ENCODE peak calls at places on chromosomes 6 and 20, in seven cellular contexts. A is Peyer's patch, B is cardiac muscle cell, H is left ventricle myocardium inferior, K is GM12878, T is HCT116, J is IMR-90. P is an unnamed sample.

GRCh38 chr6:3033652-3034051 is 34.0 kb downstream of the NQO2 start:
- DNase-seq in A (no peak), B (no peak), H (no peak), K (no peak), T (no peak), J (no peak), P (no peak)

GRCh38 chr20:32828029-32828666 is 8.4 kb downstream of the MAPRE1 start:
- DNase-seq in A (no peak), B (no peak), H (no peak), K (no peak), T (no peak), J (peak), P (no peak)

GRCh38 chr6:106885659-106886058 is 88.9 kb downstream of the CD24 start:
- DNase-seq in A (no peak), B (no peak), H (no peak), K (no peak), T (no peak), J (no peak), P (no peak)

GRCh38 chr6:53300656-53301551 is 47.8 kb downstream of the ELOVL5 start:
- DNase-seq in A (no peak), B (peak), H (peak), K (no peak), T (no peak), J (no peak), P (no peak)

GRCh38 chr20:56979125-56979524 is 287.3 kb downstream of the BMP7 start:
- DNase-seq in A (no peak), B (no peak), H (no peak), K (no peak), T (no peak), J (no peak), P (no peak)

GRCh38 chr20:1122388-1123315 is 4.2 kb downstream of the PSMF1 start:
- DNase-seq in A (peak), B (no peak), H (peak), K (no peak), T (no peak), J (peak), P (no peak)

GRCh38 chr6:36852481-36853147 is 13.4 kb upstream of the CPNE5 start:
- DNase-seq in A (no peak), B (no peak), H (no peak), K (no peak), T (no peak), J (peak), P (no peak)

GRCh38 chr20:47063407-47063806 is 168.8 kb downstream of the EYA2 start:
- DNase-seq in A (peak), B (no peak), H (no peak), K (no peak), T (no peak), J (no peak), P (no peak)

GRCh38 chr6:166375013-166375412 is 7.7 kb downstream of the MPC1 start:
- DNase-seq in A (no peak), B (no peak), H (no peak), K (no peak), T (no peak), J (no peak), P (no peak)

GRCh38 chr6:147046131-147046530 is 158.1 kb upstream of the STXBP5 start:
- DNase-seq in A (no peak), B (no peak), H (no peak), K (no peak), T (no peak), J (peak), P (no peak)

GRCh38 chr20:58832442-58832841 is 18.3 kb downstream of the GNAS-AS1 start:
- DNase-seq in A (no peak), B (no peak), H (no peak), K (no peak), T (no peak), J (no peak), P (no peak)

GRCh38 chr20:46117704-46118467 is at the start of gene CD40:
- DNase-seq in A (peak), B (peak), H (peak), K (peak), T (peak), J (peak), P (no peak)

GRCh38 chr6:38495511-38495910 is 144.2 kb downstream of the BTBD9 start:
- DNase-seq in A (no peak), B (no peak), H (no peak), K (no peak), T (no peak), J (no peak), P (no peak)

GRCh38 chr6:7078856-7079255 is 28.9 kb upstream of the RREB1 start:
- DNase-seq in A (no peak), B (no peak), H (no peak), K (no peak), T (no peak), J (no peak), P (no peak)

GRCh38 chr6:170423814-170424633 is 117.5 kb downstream of the FAM120B start:
- DNase-seq in A (no peak), B (no peak), H (no peak), K (no peak), T (no peak), J (no peak), P (no peak)

GRCh38 chr6:156686429-156686939 is 90.7 kb upstream of the ARID1B start:
- DNase-seq in A (peak), B (peak), H (no peak), K (no peak), T (no peak), J (peak), P (no peak)

GRCh38 chr6:19342616-19343015 is 494.6 kb upstream of the ID4 start:
- DNase-seq in A (no peak), B (no peak), H (no peak), K (no peak), T (no peak), J (no peak), P (no peak)

GRCh38 chr20:16062661-16063591 is 510.3 kb downstream of the KIF16B start:
- DNase-seq in A (no peak), B (no peak), H (no peak), K (no peak), T (no peak), J (no peak), P (peak)

GRCh38 chr6:77458421-77458820 is 4.9 kb downstream of the HTR1B start:
- DNase-seq in A (no peak), B (no peak), H (no peak), K (no peak), T (no peak), J (no peak), P (no peak)

GRCh38 chr20:64109390-64109747 is 2.0 kb upstream of the NPBWR2 start:
- DNase-seq in A (peak), B (no peak), H (peak), K (no peak), T (no peak), J (no peak), P (no peak)

GRCh38 chr6:158337332-158337731 is 25.1 kb downstream of the TULP4 start:
- DNase-seq in A (no peak), B (no peak), H (no peak), K (no peak), T (no peak), J (no peak), P (no peak)

GRCh38 chr6:12577124-12577845 is 139.3 kb upstream of the PHACTR1 start:
- DNase-seq in A (no peak), B (peak), H (no peak), K (no peak), T (no peak), J (peak), P (no peak)

GRCh38 chr20:4006640-4007039 is 8.7 kb downstream of the RNF24 start:
- DNase-seq in A (no peak), B (no peak), H (peak), K (no peak), T (no peak), J (no peak), P (no peak)

GRCh38 chr20:10823585-10823984 is 149.8 kb upstream of the JAG1 start:
- DNase-seq in A (no peak), B (no peak), H (no peak), K (no peak), T (no peak), J (no peak), P (no peak)

GRCh38 chr20:55667024-55667423 is 338.3 kb downstream of the CBLN4 start:
- DNase-seq in A (no peak), B (no peak), H (no peak), K (no peak), T (no peak), J (no peak), P (no peak)

GRCh38 chr20:7924692-7925091 is 15.6 kb downstream of the HAO1 start:
- DNase-seq in A (no peak), B (no peak), H (no peak), K (no peak), T (no peak), J (peak), P (peak)

GRCh38 chr6:63740709-63741108 is 105.1 kb downstream of the PHF3 start:
- DNase-seq in A (no peak), B (no peak), H (no peak), K (no peak), T (peak), J (peak), P (peak)

GRCh38 chr6:90720404-90720803 is 133.5 kb upstream of the MAP3K7 start:
- DNase-seq in A (no peak), B (no peak), H (no peak), K (no peak), T (no peak), J (no peak), P (no peak)

GRCh38 chr6:33126101-33126714 is 50.4 kb downstream of the HLA-DPB1 start:
- DNase-seq in A (peak), B (peak), H (peak), K (no peak), T (peak), J (peak), P (no peak)

GRCh38 chr20:36091561-36092423 is 62.7 kb upstream of the EPB41L1 start:
- DNase-seq in A (no peak), B (no peak), H (no peak), K (no peak), T (no peak), J (no peak), P (no peak)

GRCh38 chr6:54856137-54856536 is 9.6 kb downstream of the FAM83B start:
- DNase-seq in A (peak), B (no peak), H (no peak), K (no peak), T (no peak), J (no peak), P (no peak)

GRCh38 chr6:15322781-15323536 is 77.1 kb downstream of the JARID2 start:
- DNase-seq in A (peak), B (no peak), H (no peak), K (no peak), T (peak), J (peak), P (no peak)

GRCh38 chr20:4415281-4415680 is 306.4 kb upstream of the PRND start:
- DNase-seq in A (no peak), B (no peak), H (no peak), K (no peak), T (no peak), J (no peak), P (no peak)

DNA sequence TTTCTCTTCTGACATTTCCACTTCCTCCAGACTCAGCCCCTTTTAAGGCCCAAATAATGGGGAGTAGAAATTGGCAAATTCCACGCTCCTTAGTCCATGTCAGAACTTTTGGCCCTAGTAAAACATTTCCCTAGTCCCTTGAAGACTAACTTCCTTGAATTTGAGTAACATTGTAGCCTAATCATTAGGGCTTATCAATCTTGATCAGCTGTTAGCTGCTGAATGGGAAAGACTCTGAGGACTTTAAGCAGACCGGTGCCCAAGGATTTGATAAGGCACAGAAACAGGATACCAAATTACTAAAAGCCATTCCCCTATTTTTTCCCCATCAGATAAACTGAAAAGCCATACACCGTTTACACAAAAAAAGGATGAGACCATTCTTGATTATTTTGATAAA is 37.0 kb upstream of the ECI2 start:
- DNase-seq in A (no peak), B (no peak), H (no peak), K (no peak), T (no peak), J (no peak), P (no peak)
- H3K4me3 ChIP-seq in A (no peak), B (no peak), H (no peak), K (no peak), T (no peak), J (no peak), P (no peak)

DNA sequence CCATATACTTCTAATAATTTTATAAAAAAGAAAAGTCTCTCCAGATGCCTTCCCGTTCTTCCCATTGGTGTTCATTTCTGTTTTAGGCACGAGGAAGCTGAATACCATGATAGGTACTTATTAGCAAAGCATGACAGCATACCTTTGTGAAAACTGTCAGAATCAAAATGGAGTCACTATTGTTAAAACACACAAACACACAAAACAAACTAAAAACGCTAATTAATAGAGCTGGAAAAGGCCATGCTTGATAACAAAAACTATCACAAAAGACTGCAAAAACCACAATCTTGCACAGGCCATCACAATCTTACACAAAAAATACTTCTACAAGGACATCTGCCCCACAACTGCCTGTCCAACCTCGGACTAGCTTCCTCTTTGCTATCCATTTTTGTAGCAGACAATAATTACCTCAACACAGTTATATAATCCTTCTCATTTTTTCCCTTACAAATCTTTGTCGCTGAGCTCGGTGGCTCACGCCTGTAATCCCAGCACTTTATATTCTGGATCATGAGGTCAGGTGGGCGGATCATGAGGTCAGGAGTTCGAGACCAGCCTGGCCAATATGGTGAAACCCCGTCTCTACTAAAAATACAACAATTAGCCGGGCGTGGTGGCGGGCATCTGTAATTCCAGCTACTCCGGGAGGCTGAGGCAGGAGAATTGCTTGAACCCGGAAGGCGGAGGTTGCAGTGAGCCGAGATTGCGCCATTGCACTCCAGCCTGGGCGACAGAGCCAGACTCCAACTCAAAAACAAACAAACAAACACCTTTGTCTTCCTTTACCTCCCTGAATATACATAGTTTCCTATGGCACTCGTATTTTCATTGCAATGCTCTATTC is 3.2 kb upstream of the ABT1 start:
- DNase-seq in A (no peak), B (no peak), H (no peak), K (no peak), T (no peak), J (no peak), P (no peak)
- TF ChIP-seq CTCF in A (no peak), B (no peak), H (no peak), K (no peak), T (no peak), J (no peak), P (no peak)

GRCh38 chr6:143331362-143331761 is 119.1 kb downstream of the ADAT2 start:
- DNase-seq in A (no peak), B (no peak), H (no peak), K (no peak), T (no peak), J (no peak), P (no peak)

GRCh38 chr6:143332153-143332845 is 118.2 kb downstream of the ADAT2 start:
- DNase-seq in A (no peak), B (no peak), H (no peak), K (no peak), T (no peak), J (no peak), P (no peak)

GRCh38 chr6:143335865-143336264 is 114.6 kb downstream of the ADAT2 start:
- DNase-seq in A (no peak), B (no peak), H (no peak), K (no peak), T (no peak), J (no peak), P (no peak)

GRCh38 chr6:143333749-143334520 is 116.6 kb downstream of the ADAT2 start:
- DNase-seq in A (no peak), B (no peak), H (no peak), K (no peak), T (no peak), J (no peak), P (no peak)

DNA sequence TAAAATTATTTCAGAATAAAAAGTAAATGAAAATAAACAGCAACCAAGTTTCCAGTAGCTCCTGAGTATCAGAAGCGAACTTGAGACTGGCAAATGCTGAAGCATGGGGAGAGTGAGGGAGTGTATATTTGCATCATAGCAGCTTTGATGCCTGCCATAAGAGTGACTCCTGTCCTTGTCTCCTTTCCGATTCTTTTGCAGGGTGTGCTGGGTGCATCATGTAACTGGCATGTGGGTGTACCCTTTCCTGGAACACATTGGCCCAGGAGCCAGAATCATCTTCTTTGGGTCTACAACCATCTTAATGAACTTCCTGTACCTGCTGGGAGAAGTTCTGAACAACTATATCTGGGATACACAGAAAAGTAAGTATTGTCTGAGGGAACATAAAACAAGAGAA is 117.4 kb downstream of the ADAT2 start:
- DNase-seq in A (no peak), B (no peak), H (no peak), K (no peak), T (no peak), J (no peak), P (no peak)
- H3K27ac ChIP-seq in A (no peak), B (no peak), H (no peak), K (no peak), T (no peak), J (no peak), P (no peak)

GRCh38 chr6:119678961-119679360 is 329.4 kb upstream of the MAN1A1 start:
- DNase-seq in A (no peak), B (no peak), H (no peak), K (no peak), T (no peak), J (no peak), P (no peak)
- H3K4me3 ChIP-seq in A (no peak), B (no peak), H (no peak), K (no peak), T (no peak), J (no peak), P (no peak)

GRCh38 chr6:136600818-136601217 is 50.6 kb upstream of the MAP7 start:
- DNase-seq in A (no peak), B (peak), H (no peak), K (no peak), T (no peak), J (peak), P (no peak)

GRCh38 chr6:136594671-136595070 is 44.4 kb upstream of the MAP7 start:
- DNase-seq in A (no peak), B (no peak), H (no peak), K (no peak), T (no peak), J (no peak), P (no peak)

GRCh38 chr6:136604328-136604825 is 54.2 kb upstream of the MAP7 start:
- DNase-seq in A (no peak), B (no peak), H (no peak), K (no peak), T (no peak), J (no peak), P (no peak)

GRCh38 chr6:136598048-136598447 is 47.8 kb upstream of the MAP7 start:
- DNase-seq in A (no peak), B (no peak), H (no peak), K (no peak), T (no peak), J (no peak), P (no peak)

GRCh38 chr6:136599324-136600011 is 49.2 kb upstream of the MAP7 start:
- DNase-seq in A (no peak), B (no peak), H (no peak), K (no peak), T (no peak), J (peak), P (no peak)
- TF ChIP-seq CTCF in A (no peak), B (no peak), H (no peak), K (no peak), T (no peak), J (no peak), P (no peak)

GRCh38 chr20:40686893-40687292 is 2.1 kb downstream of the MAFB start:
- DNase-seq in A (no peak), B (no peak), H (no peak), K (no peak), T (no peak), J (no peak), P (no peak)

GRCh38 chr20:40689100-40689942 is at the start of gene MAFB:
- DNase-seq in A (peak), B (peak), H (peak), K (no peak), T (no peak), J (peak), P (peak)

GRCh38 chr20:40689943-40690835 is 1.2 kb upstream of the MAFB start:
- DNase-seq in A (peak), B (peak), H (peak), K (no peak), T (peak), J (peak), P (peak)

GRCh38 chr20:40687384-40688128 is 1.5 kb downstream of the MAFB start:
- DNase-seq in A (no peak), B (peak), H (peak), K (no peak), T (no peak), J (no peak), P (no peak)

DNA sequence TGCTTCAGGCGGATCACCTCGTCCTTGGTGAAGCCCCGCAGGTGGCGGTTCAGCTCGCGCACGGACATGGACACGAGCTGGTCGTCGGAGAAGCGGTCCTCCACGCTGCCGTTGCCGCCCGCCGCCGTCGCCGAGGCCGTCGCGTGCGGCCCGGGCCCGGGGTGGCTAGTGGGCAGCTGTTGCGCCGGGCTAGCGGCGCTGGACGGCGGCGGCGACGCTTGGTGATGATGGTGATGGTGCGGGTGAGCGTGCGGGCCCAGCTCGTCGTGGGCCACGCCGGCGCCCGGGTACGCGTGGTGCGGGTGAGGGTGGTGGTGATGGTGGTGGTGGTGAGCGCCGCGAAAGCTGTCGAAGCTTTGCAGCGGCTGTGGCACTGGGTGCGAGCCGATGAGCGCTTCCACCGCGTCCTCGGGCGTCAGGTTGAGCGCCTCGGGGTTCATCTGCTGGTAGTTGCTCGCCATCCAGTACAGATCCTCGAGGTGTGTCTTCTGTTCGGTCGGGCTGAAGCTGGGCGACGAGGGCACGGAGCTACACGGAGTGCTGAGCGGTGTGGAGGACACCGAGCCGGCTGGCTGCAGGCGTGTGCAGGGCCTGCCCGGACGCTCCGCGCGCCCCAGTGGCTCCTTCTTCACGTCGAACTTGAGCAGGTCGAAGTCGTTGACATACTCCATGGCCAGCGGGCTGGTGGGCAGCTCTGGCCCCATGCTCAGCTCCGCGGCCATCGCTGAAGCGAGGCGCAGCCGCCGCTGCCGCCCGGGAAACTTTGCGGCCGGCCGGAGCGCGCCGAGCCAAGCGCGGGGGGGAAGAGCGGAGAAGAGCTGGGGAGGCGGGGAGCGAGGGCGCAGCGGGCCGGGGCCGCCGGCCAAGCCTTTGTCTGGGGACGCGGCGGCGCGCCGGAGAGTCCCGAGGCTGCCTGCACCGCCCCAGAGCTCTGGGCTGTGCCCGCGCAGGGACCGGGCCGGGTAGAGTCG is 622 bp downstream of the MAFB start:
- DNase-seq in A (no peak), B (no peak), H (no peak), K (no peak), T (no peak), J (peak), P (no peak)
- H3K27ac ChIP-seq in A (peak), B (no peak), H (peak), K (no peak), T (no peak), J (no peak), P (no peak)